ENCODE peak calls at places on chromosome 19, in seven cellular contexts. T is stimulated activated CD8-positive, alpha-beta memory T cell treated with anti-CD3 and anti-CD28 coated beads, Interleukin-2, amount 100 ng/mL, for 48 hours; M is activated naive CD4-positive, alpha-beta T cell treated with anti-CD3 and anti-CD28 coated beads, Interleukin-2, amount 50 U/mL, for 16 hours; L is naive thymus-derived CD8-positive, alpha-beta T cell; V is fibroblast of lung; N is cardiac fibroblast; O is T-helper 2 cell. G is an unnamed sample.

GRCh38 chr19:45613926-45614725 is 12.1 kb upstream of the GPR4 start:
- DNase-seq in O (no peak), L (no peak), V (peak), N (peak), M (no peak), T (peak), G (peak)

GRCh38 chr19:39246951-39247669 is 1.5 kb downstream of the IFNL4 start:
- DNase-seq in T (no peak), N (peak), V (no peak), L (no peak), M (peak), O (peak), G (no peak)

GRCh38 chr19:40443930-40444180 is 280 bp downstream of the SERTAD3 start:
- DNase-seq in T (no peak), V (no peak), L (no peak), O (no peak), M (no peak), N (peak), G (no peak)

GRCh38 chr19:4492337-4493103 is 20.4 kb downstream of the HDGFL2 start:
- DNase-seq in V (no peak), M (no peak), O (no peak), L (no peak), N (no peak), T (no peak), G (no peak)

GRCh38 chr19:18915639-18916038 is 3.5 kb downstream of the COPE start:
- DNase-seq in V (peak), T (no peak), O (no peak), N (peak), L (peak), M (peak), G (no peak)

GRCh38 chr19:38263696-38264485 is 482 bp upstream of the SPINT2 start:
- DNase-seq in M (peak), N (peak), L (peak), T (peak), V (no peak), O (peak), G (no peak)

GRCh38 chr19:1064661-1065605 is 2.0 kb upstream of the ARHGAP45 start:
- DNase-seq in T (peak), N (peak), O (no peak), M (peak), V (peak), L (peak), G (no peak)

GRCh38 chr19:5172859-5173577 is 167.6 kb downstream of the PTPRS start:
- DNase-seq in V (peak), O (no peak), N (peak), L (no peak), T (no peak), M (no peak), G (peak)

GRCh38 chr19:58362272-58362994 is at the start of gene ZNF497:
- DNase-seq in O (peak), M (peak), N (peak), V (peak), T (peak), L (peak), G (peak)

GRCh38 chr19:11100064-11100463 is 10.8 kb downstream of the LDLR start:
- DNase-seq in V (no peak), N (no peak), M (no peak), L (no peak), O (no peak), T (no peak), G (no peak)

GRCh38 chr19:48350856-48351255 is 12.9 kb downstream of the TMEM143 start:
- DNase-seq in T (no peak), O (no peak), L (no peak), M (no peak), N (no peak), V (no peak), G (no peak)

GRCh38 chr19:46144756-46145155 is 3.3 kb upstream of the IGFL2 start:
- DNase-seq in L (no peak), M (no peak), V (no peak), O (no peak), N (no peak), T (no peak), G (no peak)

GRCh38 chr19:4584670-4585460 is 25.4 kb upstream of the SEMA6B start:
- DNase-seq in V (no peak), M (no peak), L (no peak), O (no peak), N (no peak), T (no peak), G (no peak)

GRCh38 chr19:18366027-18366435 is 19.9 kb upstream of the GDF15 start:
- DNase-seq in O (no peak), T (no peak), V (no peak), M (no peak), L (no peak), N (peak), G (no peak)

GRCh38 chr19:29793116-29793727 is 18.6 kb upstream of the CCNE1 start:
- DNase-seq in M (no peak), N (no peak), L (no peak), V (no peak), O (no peak), T (no peak), G (no peak)

GRCh38 chr19:51111606-51112005 is 3.4 kb upstream of the CTU1 start:
- DNase-seq in N (no peak), V (no peak), O (no peak), T (no peak), M (no peak), L (no peak), G (no peak)

GRCh38 chr19:43636121-43636683 is 3.4 kb downstream of the CADM4 start:
- DNase-seq in T (no peak), M (no peak), V (no peak), O (no peak), L (no peak), N (no peak), G (no peak)

GRCh38 chr19:7655581-7655980 is 13.3 kb upstream of the RETN start:
- DNase-seq in M (no peak), V (no peak), N (no peak), L (no peak), T (no peak), O (no peak), G (no peak)

GRCh38 chr19:2353159-2353894 is 6.7 kb upstream of the TMPRSS9 start:
- DNase-seq in L (no peak), M (no peak), O (no peak), N (no peak), V (no peak), T (no peak), G (no peak)

GRCh38 chr19:532578-533484 is 1.3 kb downstream of the CDC34 start:
- DNase-seq in O (no peak), T (no peak), V (peak), N (peak), M (peak), L (no peak), G (no peak)

GRCh38 chr19:7516878-7517277 is 975 bp downstream of the ZNF358 start:
- DNase-seq in O (no peak), M (no peak), V (no peak), L (no peak), T (no peak), N (no peak), G (no peak)

GRCh38 chr19:49064029-49064629 is 489 bp downstream of the NTF4 start:
- DNase-seq in T (no peak), V (no peak), L (no peak), N (no peak), M (no peak), O (no peak), G (no peak)

GRCh38 chr19:8607386-8607785 is 3.1 kb downstream of the ADAMTS10 start:
- DNase-seq in V (peak), T (no peak), N (peak), O (no peak), L (no peak), M (no peak), G (no peak)

GRCh38 chr19:30799854-30800755 is 427.9 kb downstream of the ZNF536 start:
- DNase-seq in O (no peak), T (peak), N (no peak), V (no peak), L (no peak), M (no peak), G (no peak)

GRCh38 chr19:11578342-11579142 is 1.1 kb upstream of the ACP5 start:
- DNase-seq in V (peak), L (no peak), O (no peak), N (no peak), T (no peak), M (peak), G (no peak)

GRCh38 chr19:4343845-4344713 is 717 bp downstream of the MPND start:
- DNase-seq in N (no peak), M (no peak), V (no peak), O (no peak), T (no peak), L (no peak), G (no peak)

G was measured in AG09319.